ENCODE peak calls at places on chromosomes 5 and 9, in nine cellular contexts. O is naive B cell; C is stimulated activated CD8-positive, alpha-beta memory T cell treated with anti-CD3 and anti-CD28 coated beads, Interleukin-15, amount 100 ng/mL, for 1 hour; D is cardiac muscle cell; V is H9; M is stomach; Y is HL-60; E is WTC11; N is astrocyte of the spinal cord. L is an unnamed sample.

GRCh38 chr9:125262217-125262991 is 778 bp downstream of the GAPVD1 start:
- DNase-seq in O (peak; percentile 3), C (no peak), D (peak; percentile 69), V (no peak), M (no peak), Y (no peak), E (no peak), N (no peak), L (no peak)

GRCh38 chr9:108133680-108134079 is 644.1 kb upstream of the KLF4 start:
- DNase-seq in O (no peak), C (no peak), D (no peak), V (no peak), M (no peak), Y (no peak), E (no peak), N (no peak), L (no peak)

GRCh38 chr9:124849801-124850200 is 3.5 kb upstream of the WDR38 start:
- DNase-seq in O (no peak), C (no peak), D (no peak), V (no peak), M (no peak), Y (no peak), E (no peak), N (peak; percentile 69), L (no peak)

GRCh38 chr5:40738502-40738901 is 17.3 kb downstream of the TTC33 start:
- DNase-seq in O (no peak), C (no peak), D (no peak), V (no peak), M (no peak), Y (no peak), E (no peak), N (no peak), L (no peak)

GRCh38 chr9:137315581-137316011 is 13.5 kb upstream of the NRARP start:
- DNase-seq in O (no peak), C (no peak), D (no peak), V (peak; percentile 33), M (no peak), Y (no peak), E (no peak), N (no peak), L (no peak)

GRCh38 chr5:123856736-123857135 is 344.8 kb downstream of the CSNK1G3 start:
- DNase-seq in O (no peak), C (no peak), D (no peak), V (no peak), M (no peak), Y (no peak), E (no peak), N (no peak), L (no peak)

GRCh38 chr9:12204512-12204911 is 488.7 kb upstream of the TYRP1 start:
- DNase-seq in O (no peak), C (no peak), D (no peak), V (no peak), M (no peak), Y (no peak), E (no peak), N (no peak), L (no peak)

GRCh38 chr5:76473676-76474075 is 70.6 kb downstream of the IQGAP2 start:
- DNase-seq in O (no peak), C (peak; percentile 27), D (no peak), V (no peak), M (no peak), Y (no peak), E (no peak), N (no peak), L (no peak)

GRCh38 chr5:34685485-34686197 is 29.5 kb downstream of the RAI14 start:
- DNase-seq in O (no peak), C (no peak), D (no peak), V (no peak), M (no peak), Y (no peak), E (no peak), N (peak; percentile 76), L (no peak)

GRCh38 chr5:179171816-179172745 is 111.9 kb downstream of the ZNF354C start:
- DNase-seq in O (no peak), C (no peak), D (no peak), V (no peak), M (no peak), Y (no peak), E (no peak), N (no peak), L (no peak)

GRCh38 chr9:93471135-93471534 is 17.8 kb upstream of the FAM120AOS start:
- DNase-seq in O (no peak), C (no peak), D (no peak), V (no peak), M (no peak), Y (no peak), E (no peak), N (no peak), L (no peak)

GRCh38 chr5:96257904-96258303 is 175.1 kb downstream of the PCSK1 start:
- DNase-seq in O (no peak), C (no peak), D (no peak), V (no peak), M (no peak), Y (no peak), E (no peak), N (peak; percentile 77), L (no peak)

GRCh38 chr5:20572560-20572959 is 584.6 kb upstream of the CDH18 start:
- DNase-seq in O (no peak), C (no peak), D (no peak), V (no peak), M (no peak), Y (no peak), E (no peak), N (peak; percentile 83), L (peak; percentile 6)

GRCh38 chr5:108797396-108797795 is 49.7 kb downstream of the FER start:
- DNase-seq in O (no peak), C (no peak), D (no peak), V (no peak), M (no peak), Y (no peak), E (no peak), N (no peak), L (no peak)

GRCh38 chr5:112923148-112923917 is 1.3 kb upstream of the REEP5 start:
- DNase-seq in O (peak; percentile 81), C (no peak), D (no peak), V (peak; percentile 31), M (no peak), Y (peak; percentile 59), E (no peak), N (no peak), L (peak; percentile 10)

GRCh38 chr9:92328225-92328624 is 2.5 kb downstream of the CENPP start:
- DNase-seq in O (no peak), C (no peak), D (peak; percentile 41), V (no peak), M (no peak), Y (no peak), E (no peak), N (peak; percentile 68), L (no peak)

GRCh38 chr5:78601622-78602314 is 46.8 kb downstream of the LHFPL2 start:
- DNase-seq in O (no peak), C (no peak), D (no peak), V (no peak), M (no peak), Y (no peak), E (no peak), N (peak; percentile 78), L (no peak)

GRCh38 chr9:126517751-126518261 is 95.9 kb upstream of the LMX1B start:
- DNase-seq in O (no peak), C (no peak), D (no peak), V (no peak), M (no peak), Y (no peak), E (no peak), N (no peak), L (no peak)

GRCh38 chr9:114374936-114375335 is 12.8 kb downstream of the AKNA start:
- DNase-seq in O (no peak), C (no peak), D (no peak), V (no peak), M (no peak), Y (no peak), E (no peak), N (no peak), L (no peak)

GRCh38 chr5:139847790-139848507 is 52.3 kb downstream of the PSD2 start:
- DNase-seq in O (peak; percentile 83), C (peak; percentile 49), D (peak; percentile 41), V (peak; percentile 56), M (peak; percentile 67), Y (peak; percentile 12), E (peak; percentile 64), N (peak; percentile 8), L (no peak)

GRCh38 chr5:178667109-178667508 is 40.3 kb upstream of the CLK4 start:
- DNase-seq in O (no peak), C (no peak), D (peak; percentile 59), V (no peak), M (no peak), Y (no peak), E (no peak), N (no peak), L (no peak)

GRCh38 chr5:160567031-160567705 is 145.5 kb downstream of the PTTG1 start:
- DNase-seq in O (no peak), C (no peak), D (no peak), V (no peak), M (no peak), Y (no peak), E (no peak), N (no peak), L (no peak)

L was measured in GF-D8.